ENCODE peak calls at places on chromosomes 7 and 10, in six cellular contexts. V is breast epithelium, P is HCT116, F is colonic mucosa, J is gastrocnemius medialis, H is upper lobe of left lung. M is an unnamed sample.

GRCh38 chr7:96236198-96237039 is 85.5 kb downstream of the SLC25A13 start:
- DNase-seq in V (no peak), P (peak), F (no peak), J (peak), H (no peak), M (no peak)

GRCh38 chr10:13859979-13860619 is 273.3 kb downstream of the PRPF18 start:
- DNase-seq in V (no peak), P (no peak), F (no peak), J (no peak), H (no peak), M (no peak)

GRCh38 chr7:55977831-55978230 is 13.4 kb downstream of the NIPSNAP2 start:
- DNase-seq in V (no peak), P (no peak), F (no peak), J (no peak), H (no peak), M (peak)

GRCh38 chr10:71713135-71714040 is 6.2 kb downstream of the C10orf105 start:
- DNase-seq in V (peak), P (no peak), F (peak), J (peak), H (peak), M (peak)

GRCh38 chr7:124800386-124800785 is 34.8 kb upstream of the GPR37 start:
- DNase-seq in V (no peak), P (no peak), F (no peak), J (no peak), H (no peak), M (no peak)

GRCh38 chr7:112192236-112193154 is 13.7 kb downstream of the DOCK4 start:
- DNase-seq in V (no peak), P (no peak), F (no peak), J (no peak), H (no peak), M (no peak)

GRCh38 chr7:159141660-159142059 is 3.0 kb downstream of the VIPR2 start:
- DNase-seq in V (no peak), P (no peak), F (no peak), J (peak), H (no peak), M (no peak)

GRCh38 chr10:80896959-80897358 is 359.3 kb downstream of the SH2D4B start:
- DNase-seq in V (no peak), P (no peak), F (no peak), J (no peak), H (no peak), M (no peak)

GRCh38 chr10:111522551-111522950 is 445.7 kb downstream of the ADRA2A start:
- DNase-seq in V (no peak), P (no peak), F (no peak), J (no peak), H (no peak), M (no peak)

GRCh38 chr7:46107610-46108217 is 186.6 kb upstream of the IGFBP3 start:
- DNase-seq in V (no peak), P (no peak), F (no peak), J (no peak), H (no peak), M (no peak)

GRCh38 chr7:73885975-73886798 is 25.2 kb downstream of the TMEM270 start:
- DNase-seq in V (no peak), P (no peak), F (no peak), J (no peak), H (no peak), M (no peak)

GRCh38 chr10:58810751-58811150 is 298.1 kb downstream of the BICC1 start:
- DNase-seq in V (no peak), P (no peak), F (no peak), J (no peak), H (no peak), M (no peak)

GRCh38 chr7:121440857-121441503 is 44.9 kb upstream of the FAM3C start:
- DNase-seq in V (no peak), P (no peak), F (no peak), J (no peak), H (no peak), M (peak)

GRCh38 chr7:17903337-17903736 is 37.0 kb downstream of the SNX13 start:
- DNase-seq in V (no peak), P (no peak), F (no peak), J (no peak), H (no peak), M (no peak)

GRCh38 chr10:61923210-61924024 is 21.9 kb downstream of the ARID5B start:
- DNase-seq in V (no peak), P (no peak), F (no peak), J (no peak), H (no peak), M (no peak)

GRCh38 chr10:112280205-112280921 is 2.8 kb upstream of the TECTB start:
- DNase-seq in V (no peak), P (no peak), F (no peak), J (no peak), H (no peak), M (no peak)

GRCh38 chr10:121457729-121458128 is 140.5 kb downstream of the FGFR2 start:
- DNase-seq in V (no peak), P (no peak), F (no peak), J (no peak), H (no peak), M (no peak)

GRCh38 chr7:95865716-95866371 is 93.5 kb downstream of the DYNC1I1 start:
- DNase-seq in V (no peak), P (peak), F (no peak), J (no peak), H (no peak), M (no peak)

GRCh38 chr10:97564776-97565175 is 7.8 kb upstream of the ANKRD2 start:
- DNase-seq in V (no peak), P (no peak), F (no peak), J (no peak), H (no peak), M (no peak)

GRCh38 chr10:75292794-75293455 is 57.2 kb upstream of the COMTD1 start:
- DNase-seq in V (no peak), P (no peak), F (no peak), J (no peak), H (no peak), M (no peak)
- H3K27ac ChIP-seq in V (no peak), P (no peak), F (no peak), J (no peak), H (no peak), M (no peak)

DNA sequence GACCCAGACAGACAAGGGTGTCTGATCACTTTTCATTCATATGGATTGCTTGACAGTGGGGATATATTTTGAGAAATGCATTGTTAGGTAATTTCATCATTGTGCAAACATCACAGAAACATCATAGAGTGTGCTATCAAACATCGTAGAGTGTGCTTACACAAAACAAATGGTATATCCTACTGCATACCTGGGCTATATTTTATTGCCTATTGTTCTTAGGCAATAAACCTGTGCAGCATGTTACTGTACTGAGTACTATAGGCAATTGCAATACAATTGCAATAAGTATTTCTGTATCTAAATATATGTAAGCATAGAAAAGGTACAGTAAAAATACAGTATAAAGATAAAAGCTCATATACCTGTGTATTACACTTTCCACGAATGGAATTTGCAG is 319.1 kb downstream of the KIF20B start:
- DNase-seq in V (no peak), P (no peak), F (no peak), J (no peak), H (no peak), M (no peak)
- TF ChIP-seq CTCF in V (no peak), P (no peak), F (no peak), J (no peak), H (no peak), M (no peak)

GRCh38 chr10:7027237-7027912 is 383.5 kb downstream of the SFMBT2 start:
- DNase-seq in V (no peak), P (no peak), F (no peak), J (no peak), H (no peak), M (no peak)
- H3K27ac ChIP-seq in V (no peak), P (no peak), F (no peak), J (no peak), H (no peak), M (no peak)

DNA sequence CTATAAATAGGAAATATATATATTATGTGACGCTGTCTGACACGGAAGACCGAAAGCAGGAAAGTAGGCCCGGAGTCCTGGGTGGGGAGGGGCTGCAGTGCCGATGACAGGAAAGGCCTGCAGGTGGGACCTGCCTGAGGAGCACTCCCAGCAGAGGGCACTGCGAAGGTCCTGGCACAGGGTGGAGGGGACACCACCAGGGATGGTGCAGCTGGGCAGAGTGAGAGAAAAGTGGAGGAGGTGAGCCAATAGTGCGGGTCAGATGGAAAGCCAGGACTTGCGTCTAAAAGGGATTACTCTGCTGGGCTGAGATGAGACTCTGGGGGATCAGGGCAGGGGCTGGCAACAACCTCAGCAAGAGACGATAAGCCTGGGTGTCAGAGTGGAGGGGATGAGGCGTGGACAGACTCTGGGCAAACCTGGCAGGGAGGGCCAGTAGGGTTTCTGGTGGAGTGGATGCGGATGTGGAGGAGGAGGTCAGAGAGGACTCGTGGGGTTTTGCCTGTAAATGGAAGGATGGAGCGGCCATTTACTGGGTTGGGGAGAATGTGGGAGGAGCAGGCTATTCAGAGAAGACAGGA is 118.2 kb upstream of the ZNF746 start:
- DNase-seq in V (no peak), P (no peak), F (no peak), J (no peak), H (no peak), M (no peak)
- TF ChIP-seq CTCF in V (no peak), P (no peak), F (no peak), J (no peak), H (no peak), M (no peak)

DNA sequence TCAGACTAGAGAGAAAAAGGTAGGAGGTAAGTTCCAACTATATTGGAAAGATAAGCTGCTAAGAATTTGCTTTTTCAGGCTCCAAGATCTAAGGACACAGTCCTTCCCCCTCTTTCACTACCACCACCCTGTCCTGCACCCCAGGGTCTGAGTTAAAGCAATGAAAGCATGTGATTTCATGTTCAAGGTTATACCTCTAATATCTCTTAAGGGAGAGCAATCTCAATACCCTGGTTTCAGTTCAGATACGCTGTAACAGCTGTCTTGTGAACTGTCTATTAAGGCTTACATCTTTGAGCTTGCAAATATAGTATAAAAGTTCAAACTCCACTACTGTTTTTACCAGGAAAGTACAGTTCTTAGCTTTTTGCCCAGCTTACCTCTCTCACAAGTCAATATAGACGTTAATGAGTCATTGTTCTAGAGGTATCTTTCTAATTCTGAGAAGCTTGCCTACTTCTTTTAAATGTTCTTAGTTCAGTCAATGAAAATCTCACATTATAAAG is 2.6 kb downstream of the CPVL start:
- DNase-seq in V (no peak), P (no peak), F (no peak), J (no peak), H (no peak), M (no peak)
- H3K27ac ChIP-seq in V (no peak), P (no peak), F (no peak), J (no peak), H (no peak), M (no peak)

DNA sequence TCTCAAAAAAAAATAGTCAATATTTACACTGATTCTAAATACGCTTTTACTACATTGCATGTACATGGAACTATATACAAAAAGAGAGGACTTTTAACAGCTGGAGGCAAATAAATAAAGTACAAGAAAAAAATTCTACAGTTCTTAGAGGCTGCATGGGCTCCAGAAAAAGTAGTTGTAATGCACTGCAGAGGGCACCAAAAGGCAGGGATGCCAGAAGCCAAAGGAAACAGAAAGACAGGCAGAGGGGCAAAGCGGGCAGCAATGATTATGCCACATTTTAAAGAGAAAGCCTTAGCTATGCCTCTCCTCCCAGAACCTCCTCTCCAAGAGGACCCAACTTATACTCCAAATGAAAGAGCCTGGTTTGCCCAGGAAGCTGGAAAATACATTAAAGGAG is 11.6 kb upstream of the ADCK2 start:
- DNase-seq in V (no peak), P (no peak), F (no peak), J (no peak), H (no peak), M (no peak)
- TF ChIP-seq CTCF in V (no peak), P (peak), F (no peak), J (no peak), H (no peak), M (no peak)

GRCh38 chr10:1573334-1573969 is 163.9 kb downstream of the ADARB2 start:
- DNase-seq in V (no peak), P (no peak), F (no peak), J (no peak), H (no peak), M (no peak)
- H3K27ac ChIP-seq in V (no peak), P (no peak), F (no peak), J (no peak), H (no peak), M (no peak)

GRCh38 chr7:118684796-118685195 is 460.3 kb downstream of the ANKRD7 start:
- DNase-seq in V (no peak), P (no peak), F (no peak), J (no peak), H (no peak), M (no peak)
- TF ChIP-seq CTCF in V (no peak), P (no peak), F (no peak), J (no peak), H (no peak), M (no peak)